ENCODE peak calls at places on chromosome 9, in nine cellular contexts. A is colonic mucosa, H is Panc1, F is GM12878, Y is cardiac muscle cell, T is HCT116, V is substantia nigra, D is IMR-90, R is PC-3. Q is an unnamed sample.

GRCh38 chr9:4420351-4420750 is 69.9 kb upstream of the SLC1A1 start:
- DNase-seq in A (no peak), H (no peak), F (no peak), Y (no peak), T (no peak), V (no peak), D (no peak), R (peak), Q (no peak)

GRCh38 chr9:126502417-126503332 is 111.1 kb upstream of the LMX1B start:
- DNase-seq in A (no peak), H (no peak), F (no peak), Y (no peak), T (no peak), V (no peak), D (no peak), R (no peak), Q (no peak)

GRCh38 chr9:79023134-79023577 is 548.6 kb upstream of the TLE4 start:
- DNase-seq in A (no peak), H (peak), F (no peak), Y (no peak), T (peak), V (no peak), D (peak), R (peak), Q (peak)

GRCh38 chr9:114850871-114851270 is 45.0 kb upstream of the TNFSF15 start:
- DNase-seq in A (no peak), H (no peak), F (no peak), Y (no peak), T (no peak), V (no peak), D (peak), R (peak), Q (no peak)

GRCh38 chr9:107784235-107784958 is 294.8 kb upstream of the KLF4 start:
- DNase-seq in A (no peak), H (no peak), F (no peak), Y (peak), T (peak), V (no peak), D (peak), R (no peak), Q (peak)

GRCh38 chr9:78010419-78010818 is 21.2 kb downstream of the GNAQ start:
- DNase-seq in A (no peak), H (no peak), F (no peak), Y (no peak), T (no peak), V (no peak), D (no peak), R (no peak), Q (no peak)

GRCh38 chr9:69542048-69542447 is 130.1 kb downstream of the APBA1 start:
- DNase-seq in A (no peak), H (no peak), F (no peak), Y (no peak), T (no peak), V (no peak), D (no peak), R (no peak), Q (no peak)

GRCh38 chr9:4316409-4316808 is 16.5 kb upstream of the GLIS3 start:
- DNase-seq in A (no peak), H (no peak), F (no peak), Y (no peak), T (no peak), V (no peak), D (no peak), R (no peak), Q (no peak)

GRCh38 chr9:4315582-4316215 is 15.8 kb upstream of the GLIS3 start:
- DNase-seq in A (peak), H (no peak), F (peak), Y (peak), T (peak), V (peak), D (peak), R (peak), Q (peak)

GRCh38 chr9:87771251-87772006 is 45.5 kb downstream of the CTSL start:
- DNase-seq in A (no peak), H (no peak), F (no peak), Y (no peak), T (no peak), V (no peak), D (no peak), R (no peak), Q (peak)

GRCh38 chr9:110875275-110875674 is 163.0 kb downstream of the LPAR1 start:
- DNase-seq in A (peak), H (no peak), F (peak), Y (peak), T (no peak), V (no peak), D (no peak), R (no peak), Q (no peak)

GRCh38 chr9:69168709-69169217 is 5.3 kb upstream of the TJP2 start:
- DNase-seq in A (peak), H (no peak), F (no peak), Y (no peak), T (no peak), V (no peak), D (peak), R (peak), Q (peak)

GRCh38 chr9:83964973-83965349 is 15.1 kb downstream of the HNRNPK start:
- DNase-seq in A (no peak), H (no peak), F (no peak), Y (no peak), T (no peak), V (no peak), D (peak), R (no peak), Q (no peak)

GRCh38 chr9:4030751-4031150 is 269.1 kb downstream of the GLIS3 start:
- DNase-seq in A (no peak), H (no peak), F (no peak), Y (no peak), T (no peak), V (no peak), D (no peak), R (no peak), Q (no peak)

GRCh38 chr9:84322830-84323229 is 17.7 kb downstream of the SLC28A3 start:
- DNase-seq in A (no peak), H (no peak), F (no peak), Y (no peak), T (no peak), V (no peak), D (peak), R (peak), Q (no peak)

GRCh38 chr9:14072850-14073249 is 241.1 kb downstream of the NFIB start:
- DNase-seq in A (no peak), H (no peak), F (no peak), Y (no peak), T (no peak), V (no peak), D (no peak), R (no peak), Q (no peak)

GRCh38 chr9:9963861-9964260 is 648.9 kb downstream of the PTPRD start:
- DNase-seq in A (no peak), H (no peak), F (no peak), Y (no peak), T (no peak), V (no peak), D (no peak), R (no peak), Q (no peak)

GRCh38 chr9:113996531-113997001 is 81.5 kb downstream of the AMBP start:
- DNase-seq in A (no peak), H (no peak), F (no peak), Y (no peak), T (no peak), V (no peak), D (no peak), R (no peak), Q (no peak)

GRCh38 chr9:5510360-5510931 is at the start of gene PDCD1LG2:
- DNase-seq in A (no peak), H (no peak), F (peak), Y (no peak), T (no peak), V (no peak), D (peak), R (peak), Q (no peak)

GRCh38 chr9:88628114-88628513 is 93.1 kb downstream of the NXNL2 start:
- DNase-seq in A (no peak), H (no peak), F (no peak), Y (no peak), T (no peak), V (no peak), D (no peak), R (no peak), Q (no peak)

GRCh38 chr9:123599781-123600180 is 243.8 kb downstream of the CRB2 start:
- DNase-seq in A (no peak), H (no peak), F (no peak), Y (no peak), T (no peak), V (no peak), D (no peak), R (no peak), Q (no peak)

GRCh38 chr9:38373679-38374078 is 18.8 kb upstream of the ALDH1B1 start:
- DNase-seq in A (no peak), H (no peak), F (no peak), Y (no peak), T (no peak), V (no peak), D (no peak), R (no peak), Q (no peak)

GRCh38 chr9:107488400-107489143 is 997 bp downstream of the KLF4 start:
- DNase-seq in A (peak), H (no peak), F (no peak), Y (peak), T (no peak), V (peak), D (peak), R (peak), Q (peak)

GRCh38 chr9:32486839-32487562 is 39.0 kb downstream of the RIGI start:
- DNase-seq in A (no peak), H (no peak), F (no peak), Y (no peak), T (no peak), V (no peak), D (peak), R (no peak), Q (no peak)

GRCh38 chr9:6212722-6213375 is 2.8 kb upstream of the IL33 start:
- DNase-seq in A (no peak), H (no peak), F (no peak), Y (no peak), T (no peak), V (no peak), D (peak), R (peak), Q (no peak)

GRCh38 chr9:127884427-127884911 is 7.0 kb upstream of the AK1 start:
- DNase-seq in A (no peak), H (no peak), F (no peak), Y (peak), T (no peak), V (no peak), D (no peak), R (no peak), Q (no peak)

GRCh38 chr9:72294952-72295351 is 70.1 kb downstream of the ZFAND5 start:
- DNase-seq in A (peak), H (no peak), F (no peak), Y (no peak), T (no peak), V (no peak), D (no peak), R (no peak), Q (peak)

GRCh38 chr9:3386753-3387152 is 139.0 kb downstream of the RFX3 start:
- DNase-seq in A (no peak), H (no peak), F (no peak), Y (no peak), T (no peak), V (no peak), D (no peak), R (no peak), Q (no peak)

GRCh38 chr9:32969270-32969669 is 32.2 kb downstream of the APTX start:
- DNase-seq in A (no peak), H (no peak), F (no peak), Y (no peak), T (no peak), V (no peak), D (peak), R (no peak), Q (no peak)

GRCh38 chr9:121784706-121785426 is 133.4 kb downstream of the DAB2IP start:
- DNase-seq in A (no peak), H (no peak), F (no peak), Y (no peak), T (no peak), V (no peak), D (no peak), R (no peak), Q (peak)

GRCh38 chr9:14346826-14347407 is 33.0 kb upstream of the NFIB start:
- DNase-seq in A (no peak), H (no peak), F (no peak), Y (no peak), T (no peak), V (peak), D (no peak), R (no peak), Q (no peak)

GRCh38 chr9:13719981-13720380 is 440.5 kb upstream of the MPDZ start:
- DNase-seq in A (no peak), H (no peak), F (no peak), Y (no peak), T (no peak), V (no peak), D (peak), R (peak), Q (no peak)

GRCh38 chr9:114291064-114291474 is 31.8 kb upstream of the ORM1 start:
- DNase-seq in A (peak), H (no peak), F (no peak), Y (peak), T (peak), V (no peak), D (peak), R (peak), Q (peak)

GRCh38 chr9:3136999-3137675 is 293.2 kb upstream of the PUM3 start:
- DNase-seq in A (no peak), H (no peak), F (no peak), Y (no peak), T (no peak), V (no peak), D (no peak), R (no peak), Q (no peak)

GRCh38 chr9:132168347-132168746 is 6.5 kb downstream of the NTNG2 start:
- DNase-seq in A (no peak), H (no peak), F (no peak), Y (no peak), T (no peak), V (peak), D (peak), R (peak), Q (no peak)

GRCh38 chr9:129561594-129562281 is 59.2 kb downstream of the C9orf50 start:
- DNase-seq in A (no peak), H (no peak), F (no peak), Y (no peak), T (no peak), V (no peak), D (peak), R (no peak), Q (no peak)

GRCh38 chr9:93254806-93255519 is 71.0 kb downstream of the WNK2 start:
- DNase-seq in A (no peak), H (no peak), F (no peak), Y (no peak), T (no peak), V (no peak), D (no peak), R (no peak), Q (no peak)

GRCh38 chr9:104608336-104608735 is 2.9 kb upstream of the OR13C2 start:
- DNase-seq in A (no peak), H (no peak), F (no peak), Y (no peak), T (no peak), V (no peak), D (no peak), R (peak), Q (no peak)

GRCh38 chr9:38216572-38216971 is 147.5 kb upstream of the SHB start:
- DNase-seq in A (no peak), H (no peak), F (no peak), Y (no peak), T (no peak), V (no peak), D (no peak), R (no peak), Q (no peak)

DNA sequence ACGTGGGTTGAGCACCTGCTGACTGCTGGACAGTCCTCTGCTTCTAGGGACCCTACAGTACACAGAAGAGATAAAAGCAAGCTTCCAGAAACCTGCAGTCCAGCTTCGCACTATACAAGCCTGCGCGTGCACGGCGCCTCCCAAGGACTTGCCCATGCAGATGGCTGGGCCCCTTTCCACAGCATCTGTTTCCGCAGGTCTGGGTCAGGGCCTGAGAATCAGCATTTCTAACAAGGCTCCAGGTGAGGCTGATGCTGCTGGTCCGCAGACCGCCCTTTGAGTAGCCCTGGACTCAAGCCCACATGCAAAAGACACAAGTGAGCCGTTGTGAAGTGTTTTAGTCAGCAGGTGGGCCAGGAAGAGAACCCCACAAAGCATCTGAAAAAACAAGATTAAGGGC is 133.1 kb downstream of the HSD17B3 start:
- DNase-seq in A (no peak), H (no peak), F (no peak), Y (no peak), T (no peak), V (no peak), D (no peak), R (no peak), Q (no peak)
- H3K27ac ChIP-seq in A (peak), H (no peak), F (no peak), Y (no peak), T (no peak), V (no peak), D (no peak), R (no peak), Q (peak)

GRCh38 chr9:136410500-136411287 is at the start of the genes ENTR1 and PMPCA:
- DNase-seq in A (peak), H (peak), F (peak), Y (peak), T (peak), V (peak), D (peak), R (peak), Q (peak)
- H3K27ac ChIP-seq in A (peak), H (peak), F (peak), Y (peak), T (peak), V (peak), D (peak), R (peak), Q (peak)

DNA sequence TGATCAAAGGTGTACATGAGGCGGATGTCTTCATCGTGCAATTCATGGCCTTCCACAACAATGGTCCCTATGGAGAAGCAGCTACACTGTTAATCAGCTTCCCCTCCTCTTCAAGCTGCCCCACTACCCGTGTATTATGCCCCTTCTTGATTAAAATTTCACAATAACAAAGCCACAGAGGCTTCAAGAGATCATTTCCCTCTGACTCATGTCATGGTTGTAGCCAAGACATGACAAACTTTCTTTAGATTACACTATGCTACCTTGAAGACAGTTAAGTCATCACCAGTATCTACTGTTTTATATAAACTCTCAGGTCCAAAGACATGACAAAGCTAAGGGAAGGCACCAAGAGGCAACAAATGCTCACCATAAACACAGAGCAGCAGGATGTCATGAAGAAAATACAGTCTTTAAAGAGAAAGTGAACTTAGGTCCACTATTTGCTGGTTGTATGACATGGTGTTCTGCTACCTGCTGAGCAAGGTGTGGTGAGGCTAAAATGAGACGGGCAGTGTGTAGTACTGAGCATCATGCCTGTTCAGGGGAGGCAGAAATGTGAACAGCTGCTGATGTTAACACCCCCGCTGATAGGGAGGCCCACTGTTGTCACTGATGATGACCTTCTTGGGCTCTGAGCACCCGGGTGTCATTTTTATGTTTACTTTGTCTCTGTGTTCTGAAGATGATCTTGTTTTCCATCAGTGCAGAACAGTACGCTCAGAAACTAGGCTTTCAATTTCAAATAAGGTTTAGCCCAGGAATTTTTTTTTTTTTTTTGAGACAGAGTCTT is 48.3 kb downstream of the IARS1 start:
- DNase-seq in A (no peak), H (no peak), F (no peak), Y (no peak), T (no peak), V (no peak), D (peak), R (peak), Q (no peak)
- H3K27ac ChIP-seq in A (no peak), H (no peak), F (no peak), Y (no peak), T (no peak), V (no peak), D (peak), R (peak), Q (peak)

GRCh38 chr9:131082774-131083512 is 13.4 kb upstream of the AIF1L start:
- DNase-seq in A (no peak), H (no peak), F (no peak), Y (no peak), T (no peak), V (no peak), D (no peak), R (peak), Q (no peak)
- H3K27ac ChIP-seq in A (no peak), H (no peak), F (no peak), Y (no peak), T (peak), V (no peak), D (no peak), R (no peak), Q (no peak)

GRCh38 chr9:134150557-134151214 is 13.7 kb downstream of the RNU6ATAC start:
- DNase-seq in A (no peak), H (no peak), F (no peak), Y (no peak), T (no peak), V (no peak), D (no peak), R (no peak), Q (no peak)

GRCh38 chr9:134153450-134153849 is 10.9 kb downstream of the RNU6ATAC start:
- DNase-seq in A (no peak), H (no peak), F (no peak), Y (no peak), T (no peak), V (no peak), D (no peak), R (no peak), Q (no peak)

GRCh38 chr9:134152488-134152887 is 11.9 kb downstream of the RNU6ATAC start:
- DNase-seq in A (no peak), H (no peak), F (no peak), Y (no peak), T (no peak), V (no peak), D (no peak), R (no peak), Q (no peak)

GRCh38 chr9:134154262-134154701 is 10.1 kb downstream of the RNU6ATAC start:
- DNase-seq in A (no peak), H (no peak), F (no peak), Y (no peak), T (no peak), V (no peak), D (no peak), R (no peak), Q (no peak)

DNA sequence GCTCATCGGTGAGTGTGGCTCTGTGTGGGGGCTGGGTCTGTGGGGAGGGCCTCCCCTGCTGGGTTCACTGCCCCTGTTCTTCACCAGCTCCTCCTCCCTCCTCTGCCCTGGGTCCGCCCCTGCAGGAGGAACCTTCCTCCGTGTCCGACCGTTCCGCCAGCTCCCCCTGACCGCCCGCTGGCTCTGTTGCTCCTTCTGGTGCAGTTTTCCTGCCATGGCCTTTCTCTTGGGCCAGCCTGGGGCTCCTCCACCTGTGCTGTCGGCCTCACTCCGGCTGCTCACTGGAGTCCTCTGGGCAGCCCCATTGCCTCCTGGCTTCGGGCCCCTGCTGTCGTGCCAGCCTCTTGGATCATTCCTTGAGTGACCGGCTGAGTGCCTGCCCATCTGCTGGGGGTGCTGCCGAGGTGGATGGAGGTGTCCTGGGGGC is 12.3 kb downstream of the RNU6ATAC start:
- DNase-seq in A (no peak), H (no peak), F (no peak), Y (no peak), T (no peak), V (no peak), D (no peak), R (no peak), Q (no peak)
- H3K27ac ChIP-seq in A (no peak), H (no peak), F (no peak), Y (no peak), T (no peak), V (no peak), D (no peak), R (no peak), Q (no peak)

GRCh38 chr9:130905902-130906726 is 9.5 kb upstream of the QRFP start:
- DNase-seq in A (no peak), H (no peak), F (no peak), Y (no peak), T (no peak), V (no peak), D (no peak), R (no peak), Q (no peak)

GRCh38 chr9:130902204-130903185 is 5.9 kb upstream of the QRFP start:
- DNase-seq in A (no peak), H (no peak), F (no peak), Y (no peak), T (no peak), V (no peak), D (no peak), R (no peak), Q (no peak)

GRCh38 chr9:130905125-130905901 is 8.7 kb upstream of the QRFP start:
- DNase-seq in A (no peak), H (no peak), F (no peak), Y (no peak), T (no peak), V (no peak), D (no peak), R (no peak), Q (no peak)

GRCh38 chr9:130903194-130904069 is 6.8 kb upstream of the QRFP start:
- DNase-seq in A (no peak), H (no peak), F (no peak), Y (no peak), T (no peak), V (no peak), D (no peak), R (no peak), Q (no peak)

GRCh38 chr9:130904070-130905044 is 7.7 kb upstream of the QRFP start:
- DNase-seq in A (no peak), H (no peak), F (no peak), Y (no peak), T (no peak), V (no peak), D (no peak), R (no peak), Q (no peak)
- H3K27ac ChIP-seq in A (no peak), H (no peak), F (no peak), Y (no peak), T (no peak), V (no peak), D (no peak), R (no peak), Q (no peak)